ENCODE peak calls at places on chromosome 7, in ten cellular contexts. Z, K, Q, B, A, F, R, Y, D and L are unnamed samples.
A peak's percentile ranks its signal among the peaks of the same experiment; 100 is the strongest.

GRCh38 chr7:90180649-90181048 is 26.4 kb downstream of the STEAP1 start:
- DNase-seq in Z (no peak), K (no peak), Q (no peak), B (no peak), A (no peak), F (no peak), R (no peak), Y (no peak), D (no peak), L (no peak)

GRCh38 chr7:74365320-74366022 is 76.3 kb downstream of the CLIP2 start:
- DNase-seq in Z (no peak), K (peak; percentile 62), Q (no peak), B (no peak), A (peak; percentile 68), F (peak; percentile 61), R (peak; percentile 21), Y (no peak), D (peak; percentile 95), L (peak; percentile 34)

GRCh38 chr7:77417801-77418200 is 1.7 kb upstream of the GSAP start:
- DNase-seq in Z (no peak), K (no peak), Q (no peak), B (no peak), A (no peak), F (no peak), R (no peak), Y (no peak), D (no peak), L (no peak)

GRCh38 chr7:98286701-98287485 is 5.4 kb downstream of the BRI3 start:
- DNase-seq in Z (no peak), K (no peak), Q (no peak), B (no peak), A (no peak), F (no peak), R (no peak), Y (no peak), D (no peak), L (no peak)

GRCh38 chr7:42572561-42572960 is 335.6 kb upstream of the GLI3 start:
- DNase-seq in Z (no peak), K (no peak), Q (no peak), B (no peak), A (no peak), F (no peak), R (no peak), Y (no peak), D (no peak), L (no peak)

GRCh38 chr7:77331938-77332695 is 84.0 kb downstream of the GSAP start:
- DNase-seq in Z (no peak), K (peak; percentile 74), Q (peak; percentile 81), B (no peak), A (peak; percentile 57), F (peak; percentile 95), R (peak; percentile 93), Y (peak; percentile 76), D (peak; percentile 74), L (peak; percentile 81)

GRCh38 chr7:38950309-38950708 is 27.4 kb upstream of the POU6F2 start:
- DNase-seq in Z (no peak), K (no peak), Q (no peak), B (no peak), A (no peak), F (no peak), R (peak; percentile 17), Y (no peak), D (no peak), L (no peak)

GRCh38 chr7:50954716-50955115 is 172.0 kb upstream of the GRB10 start:
- DNase-seq in Z (no peak), K (no peak), Q (no peak), B (no peak), A (no peak), F (no peak), R (no peak), Y (no peak), D (no peak), L (no peak)

GRCh38 chr7:158740013-158740656 is 35.5 kb upstream of the NCAPG2 start:
- DNase-seq in Z (peak; percentile 79), K (no peak), Q (no peak), B (peak; percentile 78), A (no peak), F (peak; percentile 94), R (peak; percentile 67), Y (peak; percentile 68), D (no peak), L (peak; percentile 83)

GRCh38 chr7:99559276-99559915 is 954 bp downstream of the ZNF655 start:
- DNase-seq in Z (no peak), K (no peak), Q (no peak), B (no peak), A (no peak), F (peak; percentile 39), R (peak; percentile 16), Y (no peak), D (no peak), L (no peak)

GRCh38 chr7:8232999-8233847 is 28.7 kb downstream of the ICA1 start:
- DNase-seq in Z (no peak), K (no peak), Q (no peak), B (no peak), A (no peak), F (no peak), R (peak; percentile 15), Y (no peak), D (no peak), L (no peak)

GRCh38 chr7:82729172-82730030 is 285.8 kb upstream of the CACNA2D1 start:
- DNase-seq in Z (no peak), K (no peak), Q (peak; percentile 18), B (no peak), A (no peak), F (peak; percentile 59), R (peak; percentile 63), Y (peak; percentile 27), D (peak; percentile 17), L (peak; percentile 59)
- TF ChIP-seq CTCF in Z (peak; percentile 46), K (peak; percentile 30), Q (peak; percentile 59), B (no peak), A (no peak), F (peak; percentile 76), R (peak; percentile 71), Y (peak; percentile 84), D (peak; percentile 94), L (peak; percentile 86)

DNA sequence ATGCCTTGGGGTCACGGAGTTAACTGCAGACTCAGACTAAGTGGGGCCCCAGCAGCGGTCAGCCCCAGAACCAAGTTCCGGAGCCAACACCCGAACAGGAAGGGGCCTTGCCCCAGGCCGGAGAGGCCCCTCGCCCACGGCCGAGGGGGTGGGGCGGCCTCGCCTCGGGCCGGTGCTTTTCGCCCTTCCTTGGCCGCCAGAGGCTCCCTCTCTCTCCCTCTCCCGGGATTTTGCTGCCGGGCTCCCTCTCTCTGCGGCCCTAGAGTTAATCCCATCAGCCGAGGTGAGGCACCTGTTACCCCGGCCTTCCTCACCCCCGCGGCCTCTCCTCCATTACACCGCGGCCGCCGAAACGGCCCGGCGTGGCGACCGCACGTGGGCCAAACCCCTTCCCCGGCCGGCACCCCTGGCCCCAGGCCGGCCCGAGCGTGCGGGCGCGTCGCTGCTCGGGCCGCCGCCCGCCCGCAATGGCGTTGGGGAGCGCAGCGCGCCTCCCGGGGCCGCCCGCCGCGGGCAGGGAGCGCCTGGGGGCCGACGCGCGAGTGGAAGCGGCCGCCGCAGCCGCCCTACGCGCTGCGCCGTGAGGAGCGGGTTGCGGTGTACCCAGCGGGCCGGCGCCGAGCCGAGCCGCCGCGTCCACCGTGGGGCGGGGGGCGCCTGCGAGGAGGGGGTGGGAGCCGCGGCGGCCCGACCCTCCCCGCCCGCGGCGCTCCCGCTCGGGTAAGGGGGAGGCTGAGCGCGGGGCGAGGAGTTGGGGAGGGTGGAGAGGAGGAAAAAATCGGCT is at the start of gene PPP1R9A:
- DNase-seq in Z (peak; percentile 77), K (peak; percentile 48), Q (peak; percentile 24), B (no peak), A (no peak), F (peak; percentile 6), R (no peak), Y (no peak), D (peak; percentile 72), L (no peak)
- TF ChIP-seq CTCF in Z (no peak), K (peak; percentile 15), Q (no peak), B (no peak), A (no peak), F (peak; percentile 16), R (peak; percentile 12), Y (peak; percentile 10), D (peak; percentile 50), L (no peak)

GRCh38 chr7:4642468-4643203 is 39.5 kb upstream of the FOXK1 start:
- DNase-seq in Z (no peak), K (no peak), Q (no peak), B (no peak), A (no peak), F (no peak), R (peak; percentile 28), Y (no peak), D (no peak), L (no peak)

GRCh38 chr7:4638781-4639575 is 43.1 kb upstream of the FOXK1 start:
- DNase-seq in Z (no peak), K (no peak), Q (no peak), B (no peak), A (no peak), F (no peak), R (no peak), Y (no peak), D (no peak), L (no peak)

GRCh38 chr7:4641091-4641666 is 40.9 kb upstream of the FOXK1 start:
- DNase-seq in Z (no peak), K (no peak), Q (no peak), B (no peak), A (no peak), F (no peak), R (peak; percentile 16), Y (no peak), D (no peak), L (no peak)

GRCh38 chr7:4645241-4645640 is 36.9 kb upstream of the FOXK1 start:
- DNase-seq in Z (no peak), K (no peak), Q (no peak), B (no peak), A (no peak), F (no peak), R (peak; percentile 69), Y (no peak), D (no peak), L (no peak)

DNA sequence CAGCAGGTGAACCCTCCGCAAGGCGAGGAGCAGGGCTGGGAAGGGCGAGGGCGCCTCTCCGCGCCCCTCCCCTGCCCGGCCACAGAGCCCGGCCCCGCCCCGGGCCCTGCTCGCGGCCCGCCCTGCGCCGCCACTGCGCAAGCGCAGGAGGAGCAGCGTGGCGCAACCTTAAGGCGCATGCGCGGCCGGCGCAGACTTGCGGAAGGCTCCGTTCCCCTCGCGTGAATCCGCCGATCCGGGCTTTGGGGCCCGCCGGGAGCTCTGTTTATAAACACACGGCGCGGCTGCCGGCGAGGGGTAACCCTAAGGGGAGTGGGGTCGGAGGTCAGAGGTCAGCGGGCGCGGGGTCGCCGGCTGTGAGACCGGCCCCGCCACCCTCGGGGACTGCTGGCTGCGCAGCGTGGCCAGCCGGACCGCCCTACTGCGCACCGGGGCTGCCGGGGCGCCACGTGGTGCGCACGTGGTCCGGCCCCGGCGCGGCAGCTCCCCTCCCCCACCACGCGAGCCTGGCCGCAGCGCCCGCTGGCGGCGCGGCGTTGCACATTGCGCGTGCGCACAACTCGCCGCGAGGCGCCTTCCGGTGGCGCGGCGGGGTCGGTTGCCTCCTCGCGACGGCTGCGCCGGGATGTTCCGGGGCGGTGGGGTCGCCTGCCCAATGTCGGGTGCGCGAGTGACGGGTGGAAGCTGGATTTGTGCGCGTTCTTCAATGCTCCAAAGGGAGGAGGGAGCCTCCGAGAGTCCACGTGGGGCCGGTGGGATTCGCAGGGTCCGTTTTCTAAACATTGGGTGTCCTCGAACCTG is 40.2 kb upstream of the FOXK1 start:
- DNase-seq in Z (peak; percentile 97), K (peak; percentile 92), Q (peak; percentile 97), B (peak; percentile 99), A (peak; percentile 91), F (peak; percentile 89), R (peak; percentile 95), Y (peak; percentile 86), D (peak; percentile 73), L (peak; percentile 79)
- TF ChIP-seq CTCF in Z (no peak), K (peak; percentile 64), Q (peak; percentile 74), B (no peak), A (peak; percentile 37), F (no peak), R (peak; percentile 35), Y (peak; percentile 31), D (peak; percentile 65), L (peak; percentile 69)

GRCh38 chr7:2503056-2503941 is 16.3 kb upstream of the LFNG start:
- DNase-seq in Z (no peak), K (no peak), Q (no peak), B (no peak), A (no peak), F (no peak), R (no peak), Y (no peak), D (no peak), L (no peak)
- TF ChIP-seq CTCF in Z (no peak), K (no peak), Q (no peak), B (no peak), A (no peak), F (no peak), R (no peak), Y (no peak), D (no peak), L (no peak)